ENCODE peak calls at places on chromosome 13, in five cellular contexts. U is fibroblast of lung, D is HCT116, N is heart right ventricle, Z is SJCRH30. V is an unnamed sample.

GRCh38 chr13:110128546-110128945 is 178.4 kb downstream of the COL4A1 start:
- DNase-seq in U (no peak), D (no peak), N (no peak), Z (no peak), V (no peak)

GRCh38 chr13:26759156-26759906 is 1.3 kb downstream of the GPR12 start:
- DNase-seq in U (no peak), D (no peak), N (no peak), Z (no peak), V (no peak)

GRCh38 chr13:31755803-31756212 is 16.5 kb downstream of the RXFP2 start:
- DNase-seq in U (peak; percentile 57), D (no peak), N (no peak), Z (no peak), V (no peak)

GRCh38 chr13:52847682-52848432 is 583 bp downstream of the PCDH8 start:
- DNase-seq in U (no peak), D (no peak), N (no peak), Z (no peak), V (peak; percentile 62)

GRCh38 chr13:38914070-38914469 is 76.6 kb downstream of the STOML3 start:
- DNase-seq in U (no peak), D (no peak), N (no peak), Z (no peak), V (no peak)

GRCh38 chr13:53298426-53298825 is 269.8 kb downstream of the OLFM4 start:
- DNase-seq in U (no peak), D (no peak), N (no peak), Z (no peak), V (no peak)

GRCh38 chr13:98026457-98026857 is 73.0 kb downstream of the IPO5 start:
- DNase-seq in U (peak; percentile 64), D (no peak), N (no peak), Z (peak; percentile 80), V (no peak)

GRCh38 chr13:97339989-97340361 is 94.0 kb upstream of the RAP2A start:
- DNase-seq in U (no peak), D (no peak), N (no peak), Z (no peak), V (no peak)

GRCh38 chr13:45778897-45779296 is 72.7 kb downstream of the SIAH3 start:
- DNase-seq in U (no peak), D (no peak), N (no peak), Z (no peak), V (no peak)
- H3K27me3 ChIP-seq in U (peaks cover 4% of the 10 kb centered on the region), D (no peaks in the 10 kb centered on the region), N (no peaks in the 10 kb centered on the region), Z (no peaks in the 10 kb centered on the region), V (no peaks in the 10 kb centered on the region)

DNA sequence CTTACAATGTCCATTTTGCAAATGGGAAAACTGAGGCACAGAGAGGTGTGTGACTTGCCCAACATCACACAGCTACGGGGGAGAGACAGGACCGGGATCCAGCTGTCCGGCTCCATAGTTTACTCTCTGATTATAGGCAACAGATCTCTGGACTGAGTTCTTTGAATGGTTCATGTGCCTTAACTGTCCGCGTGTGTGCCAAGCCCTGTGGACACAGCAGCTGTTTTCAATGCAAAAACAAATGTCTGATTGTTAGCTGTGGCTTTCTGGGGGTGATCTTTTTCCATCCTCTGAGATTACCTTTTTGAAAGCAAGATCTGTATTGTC is 94.1 kb downstream of the KL start:
- DNase-seq in U (no peak), D (no peak), N (no peak), Z (no peak), V (no peak)
- H3K4me1 ChIP-seq in U (peaks cover 47% of the 10 kb centered on the region), D (peaks cover 13% of the 10 kb centered on the region), N (peaks cover 11% of the 10 kb centered on the region), Z (no peaks in the 10 kb centered on the region), V (peaks cover 11% of the 10 kb centered on the region)

DNA sequence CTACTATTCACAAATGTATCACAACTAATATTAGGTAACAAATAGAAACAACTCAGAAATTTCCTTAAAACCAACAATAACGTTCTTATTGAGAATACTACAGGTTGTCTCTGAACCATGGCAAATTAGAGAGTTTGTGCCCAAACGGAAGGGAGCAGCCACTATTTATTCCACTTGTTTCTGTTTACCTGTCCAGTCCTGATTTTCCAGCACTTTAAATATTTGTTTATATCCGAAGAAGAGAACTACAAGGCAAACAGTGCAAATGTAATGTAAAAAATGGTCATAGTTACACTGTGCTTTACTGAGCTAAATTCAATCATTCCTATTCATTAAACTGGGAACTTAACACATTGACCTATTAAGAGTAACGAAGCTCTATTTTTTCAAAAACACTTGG is 9.2 kb downstream of the SUCLA2 start:
- DNase-seq in U (no peak), D (no peak), N (no peak), Z (no peak), V (no peak)
- H3K4me3 ChIP-seq in U (no peak overlapping the region), D (no peak overlapping the region), N (no peak overlapping the region), Z (no peak overlapping the region), V (no peak overlapping the region)

GRCh38 chr13:78603240-78603947 is at the start of gene POU4F1:
- DNase-seq in U (peak; percentile 26), D (no peak), N (no peak), Z (peak; percentile 96), V (peak; percentile 77)
- H3K27me3 ChIP-seq in U (peaks cover 91% of the 10 kb centered on the region), D (peaks cover 23% of the 10 kb centered on the region), N (peaks cover 92% of the 10 kb centered on the region), Z (no peaks in the 10 kb centered on the region), V (no peaks in the 10 kb centered on the region)

DNA sequence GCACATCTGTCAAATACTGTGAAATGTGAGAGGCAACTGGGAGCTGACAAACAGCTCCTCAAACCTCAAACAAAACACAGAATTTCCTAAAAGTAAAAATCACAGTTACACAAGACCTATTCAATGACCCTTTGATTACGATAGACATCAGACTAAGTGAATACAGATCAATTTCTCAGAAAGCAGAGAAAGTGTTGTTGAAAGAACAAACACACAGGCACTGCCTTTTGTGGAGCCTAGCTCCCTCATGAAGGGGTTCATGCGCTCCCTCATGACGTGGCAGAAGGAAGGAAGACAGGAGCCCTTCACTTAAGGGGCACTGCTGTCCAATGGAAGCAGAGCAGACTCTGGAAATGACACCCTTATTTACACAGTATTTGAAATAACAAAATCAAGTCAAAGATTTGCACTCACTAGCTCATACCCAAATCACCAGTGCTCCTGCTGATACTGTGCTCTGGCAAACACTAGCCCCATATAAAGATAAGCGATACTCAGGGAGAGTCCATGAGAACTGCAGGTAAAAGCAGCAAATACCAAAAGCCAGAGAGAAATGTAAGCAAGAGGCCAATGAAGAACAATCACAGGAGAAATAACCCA is 144.9 kb downstream of the KLF12 start:
- DNase-seq in U (no peak), D (no peak), N (no peak), Z (no peak), V (no peak)
- H3K4me1 ChIP-seq in U (no peaks in the 10 kb centered on the region), D (no peaks in the 10 kb centered on the region), N (peaks cover 2% of the 10 kb centered on the region), Z (peaks cover 19% of the 10 kb centered on the region), V (no peaks in the 10 kb centered on the region)

GRCh38 chr13:20231839-20232555 is at the start of gene GJB6:
- DNase-seq in U (no peak), D (no peak), N (no peak), Z (no peak), V (no peak)

GRCh38 chr13:20227288-20227687 is 4.8 kb downstream of the GJB6 start:
- DNase-seq in U (no peak), D (no peak), N (no peak), Z (no peak), V (no peak)

GRCh38 chr13:20227730-20228129 is 4.4 kb downstream of the GJB6 start:
- DNase-seq in U (no peak), D (no peak), N (no peak), Z (no peak), V (no peak)

GRCh38 chr13:20230913-20231838 is 943 bp downstream of the GJB6 start:
- DNase-seq in U (no peak), D (no peak), N (no peak), Z (no peak), V (no peak)

GRCh38 chr13:20232556-20233277 is 598 bp upstream of the GJB6 start:
- DNase-seq in U (no peak), D (no peak), N (no peak), Z (no peak), V (no peak)
- H3K4me3 ChIP-seq in U (no peak overlapping the region), D (no peak overlapping the region), N (peak overlapping the region; percentile 38), Z (no peak overlapping the region), V (no peak overlapping the region)

GRCh38 chr13:112908342-112908741 is 60.7 kb upstream of the MCF2L start:
- DNase-seq in U (no peak), D (no peak), N (no peak), Z (no peak), V (no peak)
- H3K27me3 ChIP-seq in U (peaks cover 7% of the 10 kb centered on the region), D (no peaks in the 10 kb centered on the region), N (peaks cover 16% of the 10 kb centered on the region), Z (peaks cover 4% of the 10 kb centered on the region), V (no peaks in the 10 kb centered on the region)

GRCh38 chr13:113848431-113849260 is 15.2 kb downstream of the GAS6 start:
- DNase-seq in U (no peak), D (no peak), N (peak; percentile 1), Z (no peak), V (no peak)

GRCh38 chr13:113850722-113851479 is 13.0 kb downstream of the GAS6 start:
- DNase-seq in U (no peak), D (no peak), N (no peak), Z (no peak), V (no peak)

GRCh38 chr13:113851480-113851803 is 12.4 kb downstream of the GAS6 start:
- DNase-seq in U (no peak), D (no peak), N (no peak), Z (no peak), V (no peak)

GRCh38 chr13:113849546-113849945 is 14.3 kb downstream of the GAS6 start:
- DNase-seq in U (no peak), D (no peak), N (no peak), Z (no peak), V (no peak)

DNA sequence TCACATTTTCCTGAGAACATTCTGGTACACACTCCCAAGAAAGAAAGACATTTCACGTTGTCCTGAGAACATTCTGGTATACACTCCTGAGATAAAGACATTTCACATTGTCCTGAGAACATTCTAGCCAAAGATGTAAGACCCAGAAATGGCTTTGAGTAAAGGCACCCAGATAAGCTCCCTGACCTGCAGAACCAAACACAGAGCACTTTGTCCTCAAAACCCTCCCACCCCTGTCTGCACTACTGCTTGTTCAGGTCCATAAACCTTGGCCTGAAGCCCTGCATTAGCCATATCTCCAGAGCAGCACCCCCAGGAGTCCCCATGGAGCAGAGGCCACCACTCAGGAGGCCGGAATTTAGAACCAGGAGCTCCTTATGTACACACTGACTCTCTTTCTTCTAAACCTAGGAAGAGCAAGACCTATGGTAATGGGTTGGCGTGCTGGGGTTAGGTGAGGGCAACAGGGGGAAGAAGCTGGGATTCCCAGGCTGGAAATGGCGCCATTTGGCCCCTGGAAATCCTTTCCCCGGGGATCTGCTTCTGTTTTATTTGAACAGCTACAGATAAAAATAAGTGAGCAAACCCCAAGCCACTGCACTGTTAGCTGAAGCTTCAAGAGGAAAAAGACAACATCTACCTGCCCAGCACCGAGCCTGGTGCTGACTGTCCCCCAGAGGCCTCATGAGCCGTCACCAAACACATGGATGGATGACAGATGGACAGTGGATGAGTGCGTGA is 13.7 kb downstream of the GAS6 start:
- DNase-seq in U (no peak), D (no peak), N (peak; percentile 1), Z (no peak), V (no peak)
- H3K4me1 ChIP-seq in U (peaks cover 30% of the 10 kb centered on the region), D (peaks cover 13% of the 10 kb centered on the region), N (peaks cover 36% of the 10 kb centered on the region), Z (no peaks in the 10 kb centered on the region), V (peaks cover 3% of the 10 kb centered on the region)

DNA sequence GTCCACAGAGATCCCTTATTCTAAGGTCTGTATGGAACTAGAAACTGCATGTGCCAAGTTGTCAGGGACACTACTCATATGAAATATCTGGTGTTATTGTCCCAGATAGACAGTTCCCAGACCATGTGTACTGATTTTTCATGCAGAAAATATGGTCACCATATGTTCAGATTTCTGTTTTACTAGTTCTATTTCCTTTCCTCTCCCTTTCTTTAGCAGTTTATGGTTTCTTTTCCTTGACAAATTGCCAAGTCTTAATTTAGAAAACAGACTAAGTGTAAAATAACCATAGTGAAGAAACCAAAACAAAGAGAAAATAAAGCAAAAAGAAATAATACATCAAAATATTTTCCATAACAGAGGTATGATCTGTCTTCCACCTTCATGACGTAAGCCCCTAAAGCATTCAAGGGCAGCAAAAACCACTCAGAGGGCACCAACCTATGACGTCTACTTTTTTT is 248.5 kb downstream of the KCTD12 start:
- DNase-seq in U (peak; percentile 86), D (no peak), N (no peak), Z (no peak), V (no peak)
- H3K4me3 ChIP-seq in U (no peak overlapping the region), D (no peak overlapping the region), N (no peak overlapping the region), Z (no peak overlapping the region), V (no peak overlapping the region)

GRCh38 chr13:94968757-94969086 is 256.4 kb upstream of the SOX21 start:
- DNase-seq in U (peak; percentile 5), D (no peak), N (no peak), Z (no peak), V (no peak)
- H3K27me3 ChIP-seq in U (peaks cover 28% of the 10 kb centered on the region), D (peaks cover 75% of the 10 kb centered on the region), N (peaks cover 57% of the 10 kb centered on the region), Z (peaks cover 5% of the 10 kb centered on the region), V (no peaks in the 10 kb centered on the region)

V was measured in aorta.